ENCODE peak calls at places on chromosomes 16 and 17, in nine cellular contexts. V, S, K, L, O, R, W, Q and Z are unnamed samples.

GRCh38 chr17:17954079-17954478 is 18.1 kb downstream of the TOM1L2 start:
- DNase-seq in V (no peak), S (no peak), K (no peak), L (no peak), O (no peak), R (no peak), W (no peak), Q (no peak), Z (no peak)

GRCh38 chr16:55265926-55266325 is 58.1 kb upstream of the IRX6 start:
- DNase-seq in V (no peak), S (no peak), K (no peak), L (no peak), O (no peak), R (no peak), W (no peak), Q (no peak), Z (no peak)

GRCh38 chr17:12765544-12765943 is 23.8 kb upstream of the ARHGAP44 start:
- DNase-seq in V (no peak), S (no peak), K (peak; percentile 34), L (peak; percentile 41), O (peak; percentile 26), R (no peak), W (peak; percentile 34), Q (no peak), Z (no peak)

GRCh38 chr17:42094375-42095069 is 3.8 kb downstream of the ZNF385C start:
- DNase-seq in V (no peak), S (no peak), K (no peak), L (no peak), O (no peak), R (no peak), W (no peak), Q (no peak), Z (no peak)

GRCh38 chr16:83402969-83403368 is 404.8 kb upstream of the HSBP1 start:
- DNase-seq in V (no peak), S (no peak), K (no peak), L (no peak), O (no peak), R (no peak), W (no peak), Q (no peak), Z (no peak)

GRCh38 chr16:87713469-87714229 is 52.1 kb downstream of the KLHDC4 start:
- DNase-seq in V (no peak), S (no peak), K (no peak), L (no peak), O (no peak), R (no peak), W (no peak), Q (no peak), Z (no peak)

GRCh38 chr17:66952031-66952524 is 12.4 kb upstream of the CACNG4 start:
- DNase-seq in V (peak; percentile 66), S (no peak), K (no peak), L (no peak), O (peak; percentile 28), R (peak; percentile 96), W (peak; percentile 30), Q (no peak), Z (no peak)

GRCh38 chr17:60230358-60230757 is 80.6 kb downstream of the CA4 start:
- DNase-seq in V (no peak), S (no peak), K (no peak), L (no peak), O (no peak), R (no peak), W (no peak), Q (no peak), Z (no peak)

GRCh38 chr17:56000411-56000810 is 152.9 kb upstream of the ANKFN1 start:
- DNase-seq in V (no peak), S (no peak), K (no peak), L (no peak), O (no peak), R (no peak), W (no peak), Q (no peak), Z (no peak)

GRCh38 chr16:56965149-56965938 is 3.6 kb downstream of the CETP start:
- DNase-seq in V (no peak), S (no peak), K (no peak), L (no peak), O (no peak), R (no peak), W (no peak), Q (no peak), Z (no peak)

GRCh38 chr16:20626971-20627370 is 50.8 kb upstream of the ACSM2B start:
- DNase-seq in V (no peak), S (no peak), K (no peak), L (no peak), O (no peak), R (no peak), W (no peak), Q (no peak), Z (no peak)

GRCh38 chr17:4249452-4250029 is 14.2 kb downstream of the ANKFY1 start:
- DNase-seq in V (no peak), S (no peak), K (no peak), L (no peak), O (no peak), R (no peak), W (no peak), Q (no peak), Z (no peak)

GRCh38 chr16:69918241-69918640 is 32.9 kb upstream of the CLEC18A start:
- DNase-seq in V (no peak), S (no peak), K (no peak), L (no peak), O (no peak), R (no peak), W (no peak), Q (no peak), Z (no peak)

GRCh38 chr17:83178533-83179201 is 99.3 kb downstream of the METRNL start:
- DNase-seq in V (peak; percentile 6), S (peak; percentile 4), K (peak; percentile 10), L (no peak), O (peak; percentile 11), R (peak; percentile 13), W (peak; percentile 1), Q (peak; percentile 60), Z (no peak)

GRCh38 chr16:1481906-1482835 is 6.6 kb downstream of the PTX4 start:
- DNase-seq in V (no peak), S (no peak), K (no peak), L (no peak), O (no peak), R (no peak), W (no peak), Q (no peak), Z (no peak)

GRCh38 chr16:13935408-13935807 is 15.5 kb downstream of the ERCC4 start:
- DNase-seq in V (no peak), S (no peak), K (no peak), L (no peak), O (no peak), R (no peak), W (no peak), Q (no peak), Z (peak; percentile 50)
- TF ChIP-seq CTCF in V (peak; percentile 7), S (no peak), K (peak; percentile 17), L (no peak), O (no peak), R (no peak), W (peak; percentile 19), Q (no peak), Z (no peak)

DNA sequence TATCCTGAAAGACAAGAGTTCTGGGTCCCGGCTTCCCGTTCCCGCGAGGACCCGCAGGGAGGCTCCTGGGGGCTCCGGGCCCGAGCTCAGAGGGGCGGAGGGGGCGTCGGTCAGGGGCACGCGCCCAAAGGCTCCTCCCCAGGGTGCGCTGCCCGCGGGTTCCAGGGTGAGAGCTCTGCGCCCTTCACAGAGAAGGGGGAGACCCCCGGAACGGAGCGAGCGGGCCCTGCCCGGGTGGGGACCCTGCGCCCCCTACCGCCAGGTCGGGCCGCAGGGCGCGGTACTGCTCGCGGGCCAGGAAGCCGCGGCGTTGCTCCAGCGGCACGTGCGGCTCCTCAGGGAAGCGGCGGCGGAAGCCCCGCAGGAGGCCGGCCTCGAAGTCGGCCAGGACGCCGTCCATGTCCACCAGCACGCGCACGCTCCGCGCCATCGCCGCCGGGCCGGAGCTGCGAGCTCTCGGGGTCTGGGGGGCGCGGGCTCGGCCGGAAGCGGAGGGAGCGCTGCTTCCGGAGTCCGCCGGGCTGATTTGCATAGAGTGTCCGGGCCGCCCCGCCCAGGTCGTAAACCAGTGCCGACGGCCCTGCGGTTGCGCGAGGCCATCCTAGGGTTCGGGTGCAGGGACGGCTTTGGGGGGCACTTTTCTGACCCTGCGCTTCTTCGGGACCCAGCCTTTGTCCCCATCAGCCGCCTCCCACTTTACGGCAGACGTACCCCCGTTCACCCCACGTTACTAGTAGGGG is at the start of gene NT5C:
- DNase-seq in V (peak; percentile 77), S (peak; percentile 59), K (peak; percentile 79), L (peak; percentile 79), O (peak; percentile 83), R (peak; percentile 55), W (peak; percentile 82), Q (peak; percentile 91), Z (peak; percentile 92)
- TF ChIP-seq POLR2A in V (peak; percentile 36), S (peak; percentile 49), K (no peak), L (peak; percentile 69), O (peak; percentile 69), R (no peak), W (peak; percentile 56), Q (no peak), Z (no peak)

DNA sequence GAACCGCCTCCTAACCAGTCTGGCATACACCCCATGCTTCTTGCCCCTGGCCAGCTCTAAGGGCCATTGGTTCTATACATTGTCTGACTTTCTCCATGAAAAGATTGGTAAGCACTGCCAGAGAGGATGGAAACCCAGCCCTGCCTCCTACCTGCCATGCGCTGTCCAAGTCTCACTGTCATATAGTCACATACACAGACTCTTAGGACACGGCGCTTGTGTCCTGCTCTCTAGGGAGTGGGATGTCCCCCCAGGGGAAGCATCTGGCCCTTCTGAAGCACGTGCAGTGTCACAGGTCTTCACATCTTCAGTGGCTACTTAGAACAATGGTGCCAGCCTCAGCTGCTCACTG is 38.7 kb downstream of the MYO18A start:
- DNase-seq in V (no peak), S (no peak), K (no peak), L (no peak), O (no peak), R (no peak), W (no peak), Q (no peak), Z (no peak)
- H3K4me3 ChIP-seq in V (no peak overlapping the region), S (no peak overlapping the region), K (no peak overlapping the region), L (no peak overlapping the region), O (no peak overlapping the region), R (no peak overlapping the region), W (no peak overlapping the region), Q (no peak overlapping the region), Z (no peak overlapping the region)

DNA sequence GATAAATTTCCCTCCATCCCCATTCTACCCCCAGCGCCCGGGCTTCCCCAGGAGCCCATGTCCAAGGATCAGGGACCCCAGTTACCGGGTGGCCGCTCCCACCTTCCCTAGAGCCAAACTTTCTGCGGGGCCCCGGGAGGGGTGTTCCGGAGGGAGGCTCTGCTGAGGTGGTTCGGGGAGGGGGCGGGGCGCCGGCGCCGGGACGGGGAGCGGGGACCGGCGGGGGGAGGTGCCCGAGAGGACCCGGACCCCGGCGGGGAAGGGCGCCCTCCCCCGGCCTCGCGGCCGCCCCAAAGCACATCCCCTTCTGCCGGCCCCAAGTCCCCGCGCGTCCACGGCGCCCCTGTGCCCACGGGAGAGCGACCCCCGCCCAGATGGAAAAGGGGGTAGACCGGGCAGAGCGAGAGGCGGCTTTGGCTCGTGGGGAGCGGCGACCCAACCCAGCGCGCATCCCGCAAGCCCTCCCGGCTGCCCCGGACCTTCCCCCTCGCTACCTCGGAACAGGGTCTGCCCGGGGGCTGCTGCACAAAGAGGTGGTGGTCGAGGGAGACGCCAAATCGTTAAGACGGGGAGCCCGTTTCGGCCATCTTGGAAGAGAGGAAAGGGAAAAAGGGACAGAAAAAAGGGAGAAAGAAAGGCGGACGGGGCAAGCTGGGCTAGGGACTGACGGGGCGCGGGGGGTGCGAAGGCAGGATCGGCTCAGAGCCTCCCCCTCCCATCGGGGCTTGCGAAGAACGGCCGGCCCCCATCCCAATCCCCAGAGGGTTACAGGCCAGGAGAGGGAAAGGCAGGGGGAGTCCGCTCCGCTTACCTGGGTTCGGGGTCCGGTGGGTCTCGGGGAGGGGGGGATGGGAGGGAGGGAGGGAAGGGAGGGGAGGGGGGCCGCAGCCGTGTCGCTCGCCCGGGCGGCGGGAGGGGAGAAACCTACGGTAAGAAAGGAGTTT is 479 bp downstream of the PCGF2 start:
- DNase-seq in V (no peak), S (peak; percentile 21), K (no peak), L (peak; percentile 74), O (peak; percentile 68), R (no peak), W (no peak), Q (no peak), Z (no peak)
- TF ChIP-seq CTCF in V (peak; percentile 8), S (peak; percentile 20), K (no peak), L (no peak), O (no peak), R (no peak), W (no peak), Q (no peak), Z (no peak)